ENCODE peak calls at places on chromosomes 5 and 9, in ten cellular contexts. One of them, this sample, is unnamed.

GRCh38 chr9:12698293-12698692 is 5.1 kb downstream of the TYRP1 start:
- DNase-seq in HCT116: no peak
- DNase-seq in esophagus muscularis mucosa: no peak
- DNase-seq in breast epithelium: no peak
- DNase-seq in stomach: no peak
- DNase-seq in endothelial cell of umbilical vein: no peak
- DNase-seq in SK-N-SH: no peak
- DNase-seq in SK-N-MC: no peak
- DNase-seq in K562: no peak
- DNase-seq in sigmoid colon: no peak
- DNase-seq in this sample: no peak

GRCh38 chr9:91208837-91209236 is 152.9 kb downstream of the AUH start:
- DNase-seq in SK-N-MC: no peak
- DNase-seq in endothelial cell of umbilical vein: no peak
- DNase-seq in breast epithelium: no peak
- DNase-seq in esophagus muscularis mucosa: no peak
- DNase-seq in SK-N-SH: no peak
- DNase-seq in K562: no peak
- DNase-seq in HCT116: no peak
- DNase-seq in sigmoid colon: no peak
- DNase-seq in stomach: no peak
- DNase-seq in this sample: no peak

GRCh38 chr5:157744055-157745011 is 821 bp downstream of the LSM11 start:
- DNase-seq in stomach: no peak
- DNase-seq in SK-N-MC: no peak
- DNase-seq in breast epithelium: no peak
- DNase-seq in SK-N-SH: peak
- DNase-seq in endothelial cell of umbilical vein: peak
- DNase-seq in sigmoid colon: no peak
- DNase-seq in esophagus muscularis mucosa: no peak
- DNase-seq in HCT116: no peak
- DNase-seq in K562: peak
- DNase-seq in this sample: peak

GRCh38 chr5:8341416-8341815 is 472.5 kb downstream of the MTRR start:
- DNase-seq in K562: no peak
- DNase-seq in HCT116: no peak
- DNase-seq in esophagus muscularis mucosa: no peak
- DNase-seq in breast epithelium: no peak
- DNase-seq in endothelial cell of umbilical vein: no peak
- DNase-seq in stomach: no peak
- DNase-seq in sigmoid colon: no peak
- DNase-seq in SK-N-SH: no peak
- DNase-seq in SK-N-MC: no peak
- DNase-seq in this sample: no peak

GRCh38 chr5:1517838-1518237 is 5.9 kb downstream of the LPCAT1 start:
- DNase-seq in SK-N-SH: no peak
- DNase-seq in SK-N-MC: no peak
- DNase-seq in breast epithelium: peak
- DNase-seq in endothelial cell of umbilical vein: no peak
- DNase-seq in esophagus muscularis mucosa: no peak
- DNase-seq in K562: no peak
- DNase-seq in HCT116: no peak
- DNase-seq in stomach: peak
- DNase-seq in sigmoid colon: peak
- DNase-seq in this sample: no peak

GRCh38 chr5:119389288-119390065 is 33.7 kb downstream of the TNFAIP8 start:
- DNase-seq in HCT116: no peak
- DNase-seq in sigmoid colon: no peak
- DNase-seq in breast epithelium: no peak
- DNase-seq in esophagus muscularis mucosa: no peak
- DNase-seq in K562: no peak
- DNase-seq in endothelial cell of umbilical vein: no peak
- DNase-seq in SK-N-MC: no peak
- DNase-seq in SK-N-SH: no peak
- DNase-seq in stomach: no peak
- DNase-seq in this sample: no peak

GRCh38 chr9:87889882-87890252 is 7.2 kb downstream of the SPATA31E1 start:
- DNase-seq in HCT116: no peak
- DNase-seq in esophagus muscularis mucosa: peak
- DNase-seq in breast epithelium: no peak
- DNase-seq in SK-N-MC: no peak
- DNase-seq in K562: no peak
- DNase-seq in SK-N-SH: no peak
- DNase-seq in sigmoid colon: no peak
- DNase-seq in stomach: no peak
- DNase-seq in endothelial cell of umbilical vein: no peak
- DNase-seq in this sample: no peak

GRCh38 chr9:104927912-104928740 is at the start of gene ABCA1:
- DNase-seq in breast epithelium: peak
- DNase-seq in endothelial cell of umbilical vein: peak
- DNase-seq in sigmoid colon: peak
- DNase-seq in SK-N-SH: peak
- DNase-seq in esophagus muscularis mucosa: peak
- DNase-seq in K562: peak
- DNase-seq in stomach: peak
- DNase-seq in SK-N-MC: no peak
- DNase-seq in HCT116: peak
- DNase-seq in this sample: peak

GRCh38 chr5:2250365-2250950 is 367.7 kb upstream of the IRX4 start:
- DNase-seq in SK-N-SH: no peak
- DNase-seq in sigmoid colon: no peak
- DNase-seq in stomach: no peak
- DNase-seq in breast epithelium: no peak
- DNase-seq in esophagus muscularis mucosa: peak
- DNase-seq in HCT116: no peak
- DNase-seq in endothelial cell of umbilical vein: no peak
- DNase-seq in SK-N-MC: no peak
- DNase-seq in K562: no peak
- DNase-seq in this sample: no peak

DNA sequence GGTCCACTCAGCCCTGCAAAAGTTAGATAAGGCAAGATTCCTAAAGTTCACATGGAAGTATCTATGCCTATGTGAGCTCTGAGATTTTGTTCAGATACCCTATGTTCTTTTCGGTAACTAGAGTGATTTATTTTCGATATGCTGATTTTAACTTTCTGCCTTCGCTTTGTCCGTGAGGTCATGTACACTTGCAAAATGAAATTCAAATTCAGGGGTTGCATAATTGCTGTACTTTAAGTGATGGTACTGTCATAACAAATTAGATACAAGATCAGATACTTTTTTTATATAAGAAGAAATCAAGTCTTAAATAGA is 338 bp upstream of the ECPAS start:
- DNase-seq in K562: no peak
- DNase-seq in SK-N-SH: no peak
- DNase-seq in SK-N-MC: no peak
- DNase-seq in endothelial cell of umbilical vein: no peak
- DNase-seq in HCT116: no peak
- DNase-seq in stomach: no peak
- DNase-seq in sigmoid colon: no peak
- DNase-seq in breast epithelium: no peak
- DNase-seq in esophagus muscularis mucosa: no peak
- DNase-seq in this sample: no peak
- TF ChIP-seq POLR2AphosphoS5 in K562: no peak
- TF ChIP-seq POLR2AphosphoS5 in SK-N-SH: no peak
- TF ChIP-seq POLR2AphosphoS5 in SK-N-MC: no peak
- TF ChIP-seq POLR2AphosphoS5 in endothelial cell of umbilical vein: no peak
- TF ChIP-seq POLR2AphosphoS5 in HCT116: no peak
- TF ChIP-seq POLR2AphosphoS5 in stomach: no peak
- TF ChIP-seq POLR2AphosphoS5 in sigmoid colon: no peak
- TF ChIP-seq POLR2AphosphoS5 in breast epithelium: no peak
- TF ChIP-seq POLR2AphosphoS5 in esophagus muscularis mucosa: no peak
- TF ChIP-seq POLR2AphosphoS5 in this sample: no peak

DNA sequence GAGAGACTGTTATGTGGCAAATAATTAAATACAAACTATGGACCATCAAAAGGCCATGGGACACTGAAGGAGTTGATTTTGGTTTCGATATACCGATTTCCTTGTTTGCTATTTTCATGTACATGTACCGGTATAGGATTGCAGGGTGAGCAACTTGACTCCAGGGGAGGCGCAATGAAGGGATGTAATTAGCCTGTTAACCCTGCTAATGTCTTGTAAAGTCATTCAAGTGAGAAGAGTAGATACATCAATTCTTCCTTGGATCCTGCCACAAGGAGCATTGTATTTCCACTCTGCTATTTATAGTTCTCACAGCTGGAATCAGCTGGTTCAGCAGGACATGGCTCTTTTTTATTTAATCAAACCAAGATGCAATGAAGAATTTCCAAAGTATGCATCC is 102.0 kb downstream of the STK32A start:
- DNase-seq in sigmoid colon: no peak
- DNase-seq in endothelial cell of umbilical vein: no peak
- DNase-seq in SK-N-MC: no peak
- DNase-seq in SK-N-SH: no peak
- DNase-seq in stomach: no peak
- DNase-seq in HCT116: no peak
- DNase-seq in breast epithelium: no peak
- DNase-seq in esophagus muscularis mucosa: no peak
- DNase-seq in K562: no peak
- DNase-seq in this sample: no peak
- TF ChIP-seq POLR2AphosphoS5 in sigmoid colon: no peak
- TF ChIP-seq POLR2AphosphoS5 in endothelial cell of umbilical vein: no peak
- TF ChIP-seq POLR2AphosphoS5 in SK-N-MC: no peak
- TF ChIP-seq POLR2AphosphoS5 in SK-N-SH: no peak
- TF ChIP-seq POLR2AphosphoS5 in stomach: no peak
- TF ChIP-seq POLR2AphosphoS5 in HCT116: no peak
- TF ChIP-seq POLR2AphosphoS5 in breast epithelium: no peak
- TF ChIP-seq POLR2AphosphoS5 in esophagus muscularis mucosa: no peak
- TF ChIP-seq POLR2AphosphoS5 in K562: no peak
- TF ChIP-seq POLR2AphosphoS5 in this sample: no peak

GRCh38 chr5:172385661-172386187 is 68.6 kb downstream of the SH3PXD2B start:
- DNase-seq in SK-N-MC: no peak
- DNase-seq in esophagus muscularis mucosa: no peak
- DNase-seq in endothelial cell of umbilical vein: no peak
- DNase-seq in sigmoid colon: peak
- DNase-seq in HCT116: no peak
- DNase-seq in stomach: no peak
- DNase-seq in breast epithelium: no peak
- DNase-seq in K562: no peak
- DNase-seq in SK-N-SH: no peak
- DNase-seq in this sample: no peak
- TF ChIP-seq POLR2AphosphoS5 in SK-N-MC: no peak
- TF ChIP-seq POLR2AphosphoS5 in esophagus muscularis mucosa: no peak
- TF ChIP-seq POLR2AphosphoS5 in endothelial cell of umbilical vein: no peak
- TF ChIP-seq POLR2AphosphoS5 in sigmoid colon: peak
- TF ChIP-seq POLR2AphosphoS5 in HCT116: no peak
- TF ChIP-seq POLR2AphosphoS5 in stomach: no peak
- TF ChIP-seq POLR2AphosphoS5 in breast epithelium: no peak
- TF ChIP-seq POLR2AphosphoS5 in K562: no peak
- TF ChIP-seq POLR2AphosphoS5 in SK-N-SH: no peak
- TF ChIP-seq POLR2AphosphoS5 in this sample: no peak

GRCh38 chr5:178122346-178122745 is 8.5 kb upstream of the RMND5B start:
- DNase-seq in sigmoid colon: no peak
- DNase-seq in SK-N-MC: no peak
- DNase-seq in breast epithelium: no peak
- DNase-seq in SK-N-SH: no peak
- DNase-seq in stomach: no peak
- DNase-seq in endothelial cell of umbilical vein: no peak
- DNase-seq in K562: no peak
- DNase-seq in HCT116: no peak
- DNase-seq in esophagus muscularis mucosa: no peak
- DNase-seq in this sample: no peak
- TF ChIP-seq POLR2AphosphoS5 in sigmoid colon: no peak
- TF ChIP-seq POLR2AphosphoS5 in SK-N-MC: no peak
- TF ChIP-seq POLR2AphosphoS5 in breast epithelium: no peak
- TF ChIP-seq POLR2AphosphoS5 in SK-N-SH: no peak
- TF ChIP-seq POLR2AphosphoS5 in stomach: no peak
- TF ChIP-seq POLR2AphosphoS5 in endothelial cell of umbilical vein: no peak
- TF ChIP-seq POLR2AphosphoS5 in K562: no peak
- TF ChIP-seq POLR2AphosphoS5 in HCT116: no peak
- TF ChIP-seq POLR2AphosphoS5 in esophagus muscularis mucosa: no peak
- TF ChIP-seq POLR2AphosphoS5 in this sample: no peak

GRCh38 chr5:138467711-138468132 is 2.4 kb downstream of the EGR1 start:
- DNase-seq in breast epithelium: no peak
- DNase-seq in esophagus muscularis mucosa: no peak
- DNase-seq in endothelial cell of umbilical vein: no peak
- DNase-seq in SK-N-SH: peak
- DNase-seq in sigmoid colon: no peak
- DNase-seq in K562: no peak
- DNase-seq in SK-N-MC: no peak
- DNase-seq in stomach: peak
- DNase-seq in HCT116: no peak
- DNase-seq in this sample: no peak
- TF ChIP-seq POLR2AphosphoS5 in breast epithelium: no peak
- TF ChIP-seq POLR2AphosphoS5 in esophagus muscularis mucosa: no peak
- TF ChIP-seq POLR2AphosphoS5 in endothelial cell of umbilical vein: no peak
- TF ChIP-seq POLR2AphosphoS5 in SK-N-SH: no peak
- TF ChIP-seq POLR2AphosphoS5 in sigmoid colon: no peak
- TF ChIP-seq POLR2AphosphoS5 in K562: no peak
- TF ChIP-seq POLR2AphosphoS5 in SK-N-MC: no peak
- TF ChIP-seq POLR2AphosphoS5 in stomach: no peak
- TF ChIP-seq POLR2AphosphoS5 in HCT116: peak
- TF ChIP-seq POLR2AphosphoS5 in this sample: no peak

GRCh38 chr5:24986326-24986725 is 341.5 kb upstream of the CDH10 start:
- DNase-seq in SK-N-SH: no peak
- DNase-seq in stomach: no peak
- DNase-seq in K562: no peak
- DNase-seq in SK-N-MC: no peak
- DNase-seq in endothelial cell of umbilical vein: no peak
- DNase-seq in esophagus muscularis mucosa: no peak
- DNase-seq in HCT116: no peak
- DNase-seq in sigmoid colon: no peak
- DNase-seq in breast epithelium: no peak
- DNase-seq in this sample: no peak
- TF ChIP-seq POLR2AphosphoS5 in SK-N-SH: no peak
- TF ChIP-seq POLR2AphosphoS5 in stomach: no peak
- TF ChIP-seq POLR2AphosphoS5 in K562: no peak
- TF ChIP-seq POLR2AphosphoS5 in SK-N-MC: no peak
- TF ChIP-seq POLR2AphosphoS5 in endothelial cell of umbilical vein: no peak
- TF ChIP-seq POLR2AphosphoS5 in esophagus muscularis mucosa: no peak
- TF ChIP-seq POLR2AphosphoS5 in HCT116: no peak
- TF ChIP-seq POLR2AphosphoS5 in sigmoid colon: no peak
- TF ChIP-seq POLR2AphosphoS5 in breast epithelium: no peak
- TF ChIP-seq POLR2AphosphoS5 in this sample: no peak

GRCh38 chr9:16825971-16826370 is 44.5 kb downstream of the BNC2 start:
- DNase-seq in SK-N-MC: no peak
- DNase-seq in SK-N-SH: no peak
- DNase-seq in endothelial cell of umbilical vein: no peak
- DNase-seq in stomach: no peak
- DNase-seq in breast epithelium: no peak
- DNase-seq in HCT116: no peak
- DNase-seq in sigmoid colon: no peak
- DNase-seq in esophagus muscularis mucosa: no peak
- DNase-seq in K562: no peak
- DNase-seq in this sample: no peak
- TF ChIP-seq POLR2AphosphoS5 in SK-N-MC: no peak
- TF ChIP-seq POLR2AphosphoS5 in SK-N-SH: peak
- TF ChIP-seq POLR2AphosphoS5 in endothelial cell of umbilical vein: no peak
- TF ChIP-seq POLR2AphosphoS5 in stomach: no peak
- TF ChIP-seq POLR2AphosphoS5 in breast epithelium: no peak
- TF ChIP-seq POLR2AphosphoS5 in HCT116: no peak
- TF ChIP-seq POLR2AphosphoS5 in sigmoid colon: no peak
- TF ChIP-seq POLR2AphosphoS5 in esophagus muscularis mucosa: no peak
- TF ChIP-seq POLR2AphosphoS5 in K562: no peak
- TF ChIP-seq POLR2AphosphoS5 in this sample: no peak